ENCODE peak calls at places on chromosomes 6 and 20, in four cellular contexts. Y, R, K and F are unnamed samples.

GRCh38 chr6:155623450-155624178 is 168.0 kb upstream of the NOX3 start:
- DNase-seq in K (no peak), Y (no peak), R (no peak), F (no peak)

GRCh38 chr20:5297280-5298004 is 19.3 kb downstream of the PROKR2 start:
- DNase-seq in K (no peak), Y (peak; percentile 58), R (no peak), F (no peak)

GRCh38 chr20:40866056-40866455 is 162.6 kb upstream of the TOP1 start:
- DNase-seq in R (no peak), Y (no peak), K (no peak), F (no peak)

GRCh38 chr6:27332692-27333641 is 20.9 kb upstream of the POM121L2 start:
- DNase-seq in Y (peak; percentile 25), K (no peak), R (no peak), F (no peak)

GRCh38 chr6:66605971-66606370 is 898.9 kb upstream of the EYS start:
- DNase-seq in R (no peak), Y (no peak), K (no peak), F (no peak)

GRCh38 chr6:140078552-140079126 is 704.2 kb upstream of the CITED2 start:
- DNase-seq in K (no peak), R (no peak), Y (no peak), F (no peak)

GRCh38 chr20:51413753-51414323 is 128.7 kb downstream of the NFATC2 start:
- DNase-seq in R (no peak), K (no peak), Y (no peak), F (no peak)

GRCh38 chr6:78489874-78490273 is 377.5 kb upstream of the IRAK1BP1 start:
- DNase-seq in R (no peak), K (no peak), Y (no peak), F (no peak)

GRCh38 chr6:16494781-16495180 is 256.4 kb downstream of the GMPR start:
- DNase-seq in K (no peak), R (no peak), Y (no peak), F (no peak)

GRCh38 chr6:136893187-136893586 is 28.9 kb upstream of the SLC35D3 start:
- DNase-seq in K (no peak), Y (no peak), R (no peak), F (no peak)

GRCh38 chr6:28543671-28544131 is 18.0 kb downstream of the GPX5 start:
- DNase-seq in Y (peak; percentile 12), R (no peak), K (no peak), F (no peak)

GRCh38 chr20:48100483-48100882 is 315.2 kb upstream of the SULF2 start:
- DNase-seq in K (no peak), Y (no peak), R (no peak), F (no peak)

GRCh38 chr6:86715676-86716075 is 221.7 kb upstream of the HTR1E start:
- DNase-seq in K (no peak), Y (no peak), R (no peak), F (no peak)

GRCh38 chr6:169723200-169723909 is 945 bp downstream of the PHF10 start:
- DNase-seq in K (peak; percentile 91), Y (peak; percentile 81), R (peak; percentile 80), F (peak; percentile 96)

GRCh38 chr6:88449770-88450169 is 283.6 kb upstream of the CNR1 start:
- DNase-seq in Y (no peak), R (no peak), K (no peak), F (no peak)

GRCh38 chr6:71486466-71486865 is 197.9 kb downstream of the OGFRL1 start:
- DNase-seq in K (no peak), R (no peak), Y (no peak), F (no peak)

GRCh38 chr6:27720607-27721580 is 191.3 kb downstream of the OR2B2 start:
- DNase-seq in Y (no peak), K (no peak), R (no peak), F (no peak)

GRCh38 chr6:87692097-87692496 is 9.9 kb downstream of the AKIRIN2 start:
- DNase-seq in K (no peak), Y (no peak), R (no peak), F (no peak)

GRCh38 chr6:17820055-17820454 is 113.3 kb upstream of the NUP153 start:
- DNase-seq in R (no peak), K (no peak), Y (no peak), F (no peak)

GRCh38 chr6:170100046-170100445 is 190.8 kb downstream of the DLL1 start:
- DNase-seq in Y (no peak), R (peak; percentile 14), K (peak; percentile 27), F (no peak)

GRCh38 chr6:4105980-4106536 is 27.1 kb upstream of the FAM217A start:
- DNase-seq in K (no peak), R (no peak), Y (no peak), F (no peak)

GRCh38 chr20:22757424-22758189 is 173.2 kb upstream of the FOXA2 start:
- DNase-seq in R (no peak), K (no peak), Y (no peak), F (no peak)

DNA sequence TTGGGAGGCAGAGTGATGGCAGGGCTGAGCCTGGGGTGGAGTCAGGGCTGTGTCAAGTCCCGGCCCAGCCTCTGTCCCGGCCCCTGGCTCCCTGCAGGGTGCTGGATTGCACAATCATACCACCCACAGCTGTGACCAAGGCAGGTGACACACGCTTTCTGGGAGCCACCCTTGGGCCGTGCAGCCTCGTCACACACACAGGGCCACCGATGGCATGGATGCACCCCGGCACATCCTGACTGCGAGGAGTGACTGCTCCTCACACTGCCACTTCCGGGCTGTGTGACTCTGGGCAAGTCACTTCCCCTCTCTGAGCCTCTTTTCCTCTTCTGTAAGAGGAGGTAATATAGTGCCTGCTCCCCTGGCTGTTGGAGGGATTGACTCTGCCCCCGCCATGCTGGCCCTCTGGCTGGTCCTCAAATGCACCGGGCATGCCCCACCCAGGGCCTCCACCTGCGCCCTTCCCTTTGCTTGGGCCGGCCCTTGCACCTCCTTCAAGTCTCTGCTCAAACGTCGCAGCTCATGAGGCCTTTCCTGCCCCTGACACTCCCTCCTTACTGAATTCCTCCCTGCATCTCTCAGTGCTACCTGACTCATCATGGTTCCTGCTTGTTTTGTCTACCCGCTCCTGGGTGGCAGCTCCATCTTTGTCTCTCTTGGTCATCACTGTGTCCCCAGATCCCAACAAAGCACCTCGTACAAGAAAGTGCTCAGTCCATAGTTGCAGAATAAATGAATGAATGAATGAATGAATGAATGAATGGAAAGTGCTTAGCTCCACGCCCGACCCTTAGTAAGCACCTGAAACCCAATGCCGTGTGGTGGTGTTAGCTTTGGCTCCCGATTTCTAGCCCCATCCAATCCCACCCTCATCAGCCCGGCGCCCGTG is 93.5 kb downstream of the CEBPB start:
- DNase-seq in R (peak; percentile 79), Y (no peak), K (peak; percentile 76), F (no peak)
- TF ChIP-seq EP300 in R (no peak), Y (no peak), K (no peak), F (no peak)

GRCh38 chr6:42664718-42665117 is 57.7 kb downstream of the PRPH2 start:
- DNase-seq in Y (no peak), R (no peak), K (no peak), F (no peak)

GRCh38 chr6:42659806-42660205 is 62.6 kb downstream of the PRPH2 start:
- DNase-seq in Y (no peak), K (no peak), R (no peak), F (no peak)

GRCh38 chr6:42661540-42662153 is 60.8 kb downstream of the PRPH2 start:
- DNase-seq in K (peak; percentile 90), Y (peak; percentile 65), R (peak; percentile 87), F (no peak)
- TF ChIP-seq POLR2AphosphoS5 in K (no peak), Y (no peak), R (no peak), F (peak; percentile 9)

GRCh38 chr6:144776031-144776819 is 491.1 kb downstream of the UTRN start:
- DNase-seq in R (no peak), Y (no peak), K (no peak), F (no peak)

GRCh38 chr6:144777249-144777648 is 492.1 kb downstream of the UTRN start:
- DNase-seq in R (no peak), Y (no peak), K (no peak), F (no peak)

GRCh38 chr6:144778056-144778455 is 492.9 kb downstream of the UTRN start:
- DNase-seq in K (no peak), R (no peak), Y (no peak), F (no peak)

GRCh38 chr6:144781836-144782235 is 496.7 kb downstream of the UTRN start:
- DNase-seq in K (no peak), Y (no peak), R (no peak), F (no peak)

GRCh38 chr6:144778773-144779531 is 493.8 kb downstream of the UTRN start:
- DNase-seq in K (no peak), Y (no peak), R (no peak), F (no peak)
- H3K4me3 ChIP-seq in K (no peak overlapping the region), Y (no peak overlapping the region), R (no peak overlapping the region), F (no peak overlapping the region)

GRCh38 chr6:42017021-42017643 is 33.2 kb upstream of the TAF8 start:
- DNase-seq in Y (peak; percentile 55), R (no peak), K (no peak), F (no peak)
- TF ChIP-seq EP300 in Y (peak; percentile 42), R (no peak), K (no peak), F (no peak)

DNA sequence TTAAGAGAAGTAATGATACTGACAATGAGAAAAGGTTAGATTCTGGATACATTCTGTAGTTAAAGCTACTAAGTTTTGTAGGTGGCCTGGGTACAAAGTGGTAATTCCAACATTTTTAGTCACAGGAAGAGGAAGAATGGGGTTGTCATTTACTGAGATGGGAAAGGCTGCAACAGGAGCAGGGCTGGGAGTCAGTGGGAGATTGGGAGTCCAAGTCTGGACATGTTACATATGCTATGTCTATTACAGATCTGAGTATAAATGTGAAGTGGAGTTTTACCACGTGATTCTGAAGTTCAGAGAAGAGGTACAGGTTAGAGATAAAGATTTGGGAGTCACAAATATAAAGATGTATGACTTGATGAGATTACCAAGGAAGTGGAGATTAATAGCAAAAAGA is 116.2 kb downstream of the RWDD2A start:
- DNase-seq in R (no peak), Y (no peak), K (no peak), F (no peak)
- TF ChIP-seq POLR2AphosphoS5 in R (no peak), Y (no peak), K (no peak), F (no peak)

GRCh38 chr6:53731906-53732636 is 62.7 kb upstream of the LRRC1 start:
- DNase-seq in R (no peak), Y (no peak), K (no peak), F (no peak)
- H3K4me3 ChIP-seq in R (no peak overlapping the region), Y (no peak overlapping the region), K (no peak overlapping the region), F (no peak overlapping the region)